ENCODE peak calls at places on chromosome 3, in four cellular contexts. One of them, this sample, is unnamed.

GRCh38 chr3:76610150-76610549 is 429.7 kb upstream of the ROBO2 start:
- DNase-seq in WTC11: no peak
- DNase-seq in K562: no peak
- DNase-seq in HepG2: no peak
- DNase-seq in this sample: no peak

GRCh38 chr3:26638113-26638512 is 15.5 kb downstream of the LRRC3B start:
- DNase-seq in WTC11: no peak
- DNase-seq in K562: no peak
- DNase-seq in HepG2: no peak
- DNase-seq in this sample: no peak

GRCh38 chr3:57974796-57975388 is 33.3 kb upstream of the FLNB start:
- DNase-seq in WTC11: no peak
- DNase-seq in K562: peak; percentile 17
- DNase-seq in HepG2: peak; percentile 96
- DNase-seq in this sample: peak; percentile 28

GRCh38 chr3:95815828-95816227 is 998.6 kb upstream of the EPHA6 start:
- DNase-seq in WTC11: no peak
- DNase-seq in K562: no peak
- DNase-seq in HepG2: no peak
- DNase-seq in this sample: no peak

GRCh38 chr3:42652611-42653302 is 740 bp upstream of the ZBTB47 start:
- DNase-seq in WTC11: no peak
- DNase-seq in K562: peak; percentile 79
- DNase-seq in HepG2: peak; percentile 29
- DNase-seq in this sample: peak; percentile 27

GRCh38 chr3:98697225-98697624 is 65.9 kb upstream of the ST3GAL6 start:
- DNase-seq in WTC11: no peak
- DNase-seq in K562: no peak
- DNase-seq in HepG2: no peak
- DNase-seq in this sample: no peak

GRCh38 chr3:29695905-29696238 is 415.0 kb downstream of the RBMS3 start:
- DNase-seq in WTC11: no peak
- DNase-seq in K562: no peak
- DNase-seq in HepG2: no peak
- DNase-seq in this sample: no peak

GRCh38 chr3:129046037-129046731 is 14.4 kb upstream of the GP9 start:
- DNase-seq in WTC11: peak; percentile 78
- DNase-seq in K562: no peak
- DNase-seq in HepG2: no peak
- DNase-seq in this sample: no peak

GRCh38 chr3:36790765-36791164 is 26.4 kb upstream of the DCLK3 start:
- DNase-seq in WTC11: no peak
- DNase-seq in K562: no peak
- DNase-seq in HepG2: no peak
- DNase-seq in this sample: no peak

DNA sequence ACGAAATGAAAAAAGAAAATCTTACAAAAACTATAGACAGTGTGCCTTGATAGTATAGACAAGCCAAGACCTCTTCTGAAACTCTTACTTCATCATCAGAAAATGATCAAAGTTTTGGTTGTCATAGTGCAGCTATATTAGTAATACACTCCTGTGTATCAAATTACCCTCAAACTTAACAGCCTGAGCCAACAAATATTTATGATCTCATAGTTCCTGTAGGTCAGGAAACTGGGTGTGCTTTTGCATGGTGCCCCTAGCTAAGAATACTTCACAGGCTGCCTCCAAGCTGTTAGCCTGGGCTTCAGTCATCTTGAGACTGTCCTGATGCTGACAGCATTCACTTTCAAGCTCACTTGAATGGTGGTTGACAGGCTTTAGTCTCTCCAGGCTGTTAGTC is 173.1 kb upstream of the CADPS start:
- DNase-seq in WTC11: no peak
- DNase-seq in K562: no peak
- DNase-seq in HepG2: no peak
- DNase-seq in this sample: no peak
- TF ChIP-seq FOXJ3 in WTC11: no peak
- TF ChIP-seq FOXJ3 in K562: no peak
- TF ChIP-seq FOXJ3 in HepG2: no peak
- TF ChIP-seq FOXJ3 in this sample: no peak

GRCh38 chr3:70256566-70256965 is 55.9 kb downstream of the MDFIC2 start:
- DNase-seq in WTC11: no peak
- DNase-seq in K562: no peak
- DNase-seq in HepG2: no peak
- DNase-seq in this sample: no peak

GRCh38 chr3:70264122-70264780 is 48.2 kb downstream of the MDFIC2 start:
- DNase-seq in WTC11: no peak
- DNase-seq in K562: no peak
- DNase-seq in HepG2: peak; percentile 69
- DNase-seq in this sample: no peak

DNA sequence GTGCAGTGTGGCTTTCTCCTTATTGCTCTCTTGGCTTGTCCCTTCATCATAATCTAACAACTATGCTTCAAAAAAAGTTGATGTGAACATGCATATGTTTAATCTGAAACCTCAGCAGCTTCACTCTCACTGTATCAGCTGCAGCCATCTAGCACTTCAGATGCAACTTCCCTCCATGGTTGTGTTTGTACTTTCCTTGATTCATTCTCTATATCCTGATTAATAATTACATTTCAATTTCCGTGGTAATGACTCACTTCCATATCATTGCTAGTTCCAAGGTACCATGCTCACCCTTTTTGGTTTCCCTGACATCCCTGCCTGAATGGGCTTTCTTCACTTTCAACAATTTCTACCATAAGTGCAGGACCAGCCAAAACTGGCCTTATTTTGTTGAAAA is 51.2 kb downstream of the MDFIC2 start:
- DNase-seq in WTC11: no peak
- DNase-seq in K562: no peak
- DNase-seq in HepG2: no peak
- DNase-seq in this sample: no peak
- TF ChIP-seq FOXJ3 in WTC11: no peak
- TF ChIP-seq FOXJ3 in K562: no peak
- TF ChIP-seq FOXJ3 in HepG2: no peak
- TF ChIP-seq FOXJ3 in this sample: no peak

DNA sequence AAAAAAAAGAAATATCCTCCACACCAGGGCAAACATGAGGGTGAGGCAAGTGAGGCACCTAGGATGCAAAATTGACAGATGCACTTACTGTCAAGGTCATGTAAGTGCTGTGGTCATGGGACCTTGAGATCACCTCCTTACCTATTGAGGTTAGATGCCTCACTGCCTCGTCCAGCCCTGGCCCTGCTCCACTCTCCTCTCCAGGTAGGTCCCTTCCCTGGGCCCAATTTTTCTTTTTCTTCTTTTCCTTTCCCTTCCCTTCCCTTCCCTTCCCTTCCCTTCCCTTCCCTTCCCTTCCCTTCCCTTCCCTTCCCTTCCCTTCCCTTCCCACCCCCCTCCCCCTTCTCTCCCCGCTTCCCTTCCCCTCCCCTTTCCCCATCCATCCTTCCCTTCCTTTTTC is 71.1 kb upstream of the DLG1 start:
- DNase-seq in WTC11: no peak
- DNase-seq in K562: no peak
- DNase-seq in HepG2: no peak
- DNase-seq in this sample: no peak
- TF ChIP-seq FOXJ3 in WTC11: no peak
- TF ChIP-seq FOXJ3 in K562: no peak
- TF ChIP-seq FOXJ3 in HepG2: no peak
- TF ChIP-seq FOXJ3 in this sample: no peak

GRCh38 chr3:124257332-124257864 is 265.5 kb upstream of the ROPN1 start:
- DNase-seq in WTC11: no peak
- DNase-seq in K562: no peak
- DNase-seq in HepG2: no peak
- DNase-seq in this sample: peak; percentile 38

GRCh38 chr3:124263168-124263567 is 271.2 kb upstream of the ROPN1 start:
- DNase-seq in WTC11: no peak
- DNase-seq in K562: no peak
- DNase-seq in HepG2: no peak
- DNase-seq in this sample: no peak

GRCh38 chr3:124258057-124258500 is 266.2 kb upstream of the ROPN1 start:
- DNase-seq in WTC11: no peak
- DNase-seq in K562: no peak
- DNase-seq in HepG2: no peak
- DNase-seq in this sample: peak; percentile 65

GRCh38 chr3:124261301-124261700 is 269.4 kb upstream of the ROPN1 start:
- DNase-seq in WTC11: no peak
- DNase-seq in K562: no peak
- DNase-seq in HepG2: no peak
- DNase-seq in this sample: no peak

DNA sequence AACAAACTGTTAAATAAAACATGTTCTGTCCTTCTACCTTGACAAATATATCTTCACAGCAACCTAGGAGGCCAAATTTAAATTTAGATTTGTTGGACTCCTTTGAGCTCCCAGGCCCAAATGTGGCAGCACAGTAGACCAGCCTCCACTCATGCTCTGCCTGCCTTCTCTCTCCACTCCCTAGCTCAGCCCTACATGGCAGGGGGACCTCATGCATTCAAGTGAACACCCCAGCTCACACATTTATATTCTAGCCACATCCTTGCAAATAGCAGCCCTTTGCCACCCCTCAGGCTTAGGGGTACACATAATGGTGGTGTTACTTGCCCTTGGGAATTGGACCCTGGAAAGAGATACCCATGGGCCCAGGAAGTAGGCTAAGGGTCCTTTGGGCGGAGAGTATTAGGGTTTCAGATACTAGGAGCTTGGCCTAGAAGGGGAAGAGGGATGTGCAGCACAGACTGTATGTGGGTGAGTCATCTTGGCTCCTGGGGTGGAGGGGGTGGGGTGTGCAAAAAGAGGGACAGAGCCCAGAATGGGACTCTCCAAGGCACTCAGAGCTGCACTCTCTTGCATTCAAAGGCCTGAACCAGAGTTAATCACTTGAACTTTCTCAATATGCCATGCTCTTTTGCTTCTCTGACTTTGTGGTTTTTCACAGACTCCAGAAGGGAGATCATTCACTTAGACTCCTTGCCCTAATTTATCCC is 268.4 kb upstream of the ROPN1 start:
- DNase-seq in WTC11: no peak
- DNase-seq in K562: peak; percentile 6
- DNase-seq in HepG2: no peak
- DNase-seq in this sample: no peak
- TF ChIP-seq FOXJ3 in WTC11: no peak
- TF ChIP-seq FOXJ3 in K562: no peak
- TF ChIP-seq FOXJ3 in HepG2: no peak
- TF ChIP-seq FOXJ3 in this sample: no peak

GRCh38 chr3:186220365-186220764 is 111.5 kb upstream of the ETV5 start:
- DNase-seq in WTC11: no peak
- DNase-seq in K562: no peak
- DNase-seq in HepG2: no peak
- DNase-seq in this sample: no peak

GRCh38 chr3:186219211-186219638 is 110.3 kb upstream of the ETV5 start:
- DNase-seq in WTC11: no peak
- DNase-seq in K562: no peak
- DNase-seq in HepG2: no peak
- DNase-seq in this sample: no peak

GRCh38 chr3:186216903-186217819 is 108.3 kb upstream of the ETV5 start:
- DNase-seq in WTC11: no peak
- DNase-seq in K562: no peak
- DNase-seq in HepG2: no peak
- DNase-seq in this sample: no peak

GRCh38 chr3:186218423-186218822 is 109.5 kb upstream of the ETV5 start:
- DNase-seq in WTC11: no peak
- DNase-seq in K562: no peak
- DNase-seq in HepG2: no peak
- DNase-seq in this sample: no peak

DNA sequence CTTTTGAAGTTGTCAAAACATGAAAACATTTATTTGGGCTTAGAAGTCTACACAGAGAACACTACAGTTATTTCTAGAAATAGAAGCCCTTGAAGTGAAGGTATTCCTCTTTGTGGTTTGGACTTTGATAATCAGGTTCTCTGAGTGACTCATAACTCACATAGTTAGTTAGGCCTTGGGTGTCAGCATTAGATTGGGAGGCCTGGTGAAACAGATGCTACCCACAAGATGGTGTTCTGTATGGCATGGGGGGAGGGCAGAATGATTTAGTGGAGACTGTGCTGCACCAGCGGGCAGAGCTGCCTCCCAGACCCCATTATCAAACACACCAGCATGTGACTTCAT is 108.9 kb upstream of the ETV5 start:
- DNase-seq in WTC11: no peak
- DNase-seq in K562: no peak
- DNase-seq in HepG2: peak; percentile 76
- DNase-seq in this sample: no peak
- TF ChIP-seq FOXJ3 in WTC11: no peak
- TF ChIP-seq FOXJ3 in K562: no peak
- TF ChIP-seq FOXJ3 in HepG2: no peak
- TF ChIP-seq FOXJ3 in this sample: no peak

GRCh38 chr3:39383190-39383912 is at the start of gene SLC25A38:
- DNase-seq in WTC11: peak; percentile 76
- DNase-seq in K562: peak; percentile 91
- DNase-seq in HepG2: peak; percentile 82
- DNase-seq in this sample: peak; percentile 86
- TF ChIP-seq FOXJ3 in WTC11: no peak
- TF ChIP-seq FOXJ3 in K562: no peak
- TF ChIP-seq FOXJ3 in HepG2: peak; percentile 41
- TF ChIP-seq FOXJ3 in this sample: no peak

GRCh38 chr3:177371903-177372302 is 174.6 kb upstream of the TBL1XR1 start:
- DNase-seq in WTC11: no peak
- DNase-seq in K562: no peak
- DNase-seq in HepG2: no peak
- DNase-seq in this sample: no peak

GRCh38 chr3:177367783-177368182 is 170.5 kb upstream of the TBL1XR1 start:
- DNase-seq in WTC11: no peak
- DNase-seq in K562: no peak
- DNase-seq in HepG2: no peak
- DNase-seq in this sample: no peak

GRCh38 chr3:177374323-177374722 is 177.0 kb upstream of the TBL1XR1 start:
- DNase-seq in WTC11: no peak
- DNase-seq in K562: no peak
- DNase-seq in HepG2: no peak
- DNase-seq in this sample: no peak

DNA sequence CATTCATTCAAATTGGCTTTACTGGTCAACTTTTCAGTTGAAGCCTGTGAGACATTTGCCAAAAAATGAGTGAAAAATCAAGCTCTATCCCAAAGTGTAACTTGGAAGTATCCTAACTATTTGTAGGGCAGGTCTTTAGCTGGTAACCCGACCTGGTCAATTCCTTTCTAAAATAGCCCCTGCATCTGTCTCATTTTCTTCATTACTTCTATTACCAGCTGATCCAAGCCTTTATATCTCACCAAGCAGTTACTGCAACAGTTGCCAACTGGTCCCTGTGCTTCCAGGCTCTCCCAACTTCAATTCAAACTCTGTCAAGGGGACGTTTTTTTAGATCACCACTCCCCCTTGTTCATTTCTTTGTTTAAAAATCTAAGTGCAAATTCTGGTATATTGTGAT is 173.1 kb upstream of the TBL1XR1 start:
- DNase-seq in WTC11: no peak
- DNase-seq in K562: no peak
- DNase-seq in HepG2: no peak
- DNase-seq in this sample: no peak
- TF ChIP-seq FOXJ3 in WTC11: no peak
- TF ChIP-seq FOXJ3 in K562: no peak
- TF ChIP-seq FOXJ3 in HepG2: no peak
- TF ChIP-seq FOXJ3 in this sample: no peak

GRCh38 chr3:171640520-171641412 is 169.5 kb downstream of the PLD1 start:
- DNase-seq in WTC11: peak; percentile 23
- DNase-seq in K562: no peak
- DNase-seq in HepG2: peak; percentile 25
- DNase-seq in this sample: no peak
- TF ChIP-seq FOXJ3 in WTC11: no peak
- TF ChIP-seq FOXJ3 in K562: no peak
- TF ChIP-seq FOXJ3 in HepG2: no peak
- TF ChIP-seq FOXJ3 in this sample: no peak